ENCODE peak calls at places on chromosomes 12 and 14, in five cellular contexts. T, Y, V, H and W are unnamed samples.

GRCh38 chr12:125228519-125229260 is 163.5 kb downstream of the AACS start:
- DNase-seq in T (no peak), Y (peak), V (no peak), H (no peak), W (no peak)

GRCh38 chr12:89951050-89951693 is 242.5 kb upstream of the ATP2B1 start:
- DNase-seq in T (no peak), Y (no peak), V (no peak), H (no peak), W (no peak)

GRCh38 chr14:103103461-103104388 is 9.2 kb downstream of the EXOC3L4 start:
- DNase-seq in T (no peak), Y (no peak), V (no peak), H (no peak), W (peak)

GRCh38 chr12:132591107-132591935 is 19.1 kb downstream of the LRCOL1 start:
- DNase-seq in T (no peak), Y (no peak), V (no peak), H (no peak), W (no peak)

GRCh38 chr14:95314609-95315008 is 5.1 kb downstream of the CLMN start:
- DNase-seq in T (no peak), Y (no peak), V (no peak), H (no peak), W (no peak)

GRCh38 chr12:111759991-111760390 is 6.7 kb upstream of the ALDH2 start:
- DNase-seq in T (no peak), Y (no peak), V (no peak), H (no peak), W (no peak)

GRCh38 chr12:6965026-6965661 is 5.3 kb downstream of the PHB2 start:
- DNase-seq in T (peak), Y (peak), V (peak), H (peak), W (peak)

GRCh38 chr14:71675902-71676291 is 256.3 kb upstream of the RGS6 start:
- DNase-seq in T (no peak), Y (no peak), V (no peak), H (no peak), W (no peak)

GRCh38 chr12:68789144-68789878 is 18.7 kb upstream of the MDM2 start:
- DNase-seq in T (no peak), Y (no peak), V (no peak), H (no peak), W (no peak)

GRCh38 chr14:51828017-51828797 is 32.2 kb upstream of the GNG2 start:
- DNase-seq in T (peak), Y (no peak), V (no peak), H (peak), W (peak)

GRCh38 chr12:64673490-64674169 is 63.3 kb downstream of the RASSF3 start:
- DNase-seq in T (no peak), Y (peak), V (no peak), H (no peak), W (peak)

GRCh38 chr12:90043264-90043663 is 334.6 kb upstream of the ATP2B1 start:
- DNase-seq in T (no peak), Y (no peak), V (no peak), H (no peak), W (no peak)

GRCh38 chr12:123939716-123940626 is 32.7 kb downstream of the CCDC92 start:
- DNase-seq in T (no peak), Y (no peak), V (no peak), H (no peak), W (no peak)

GRCh38 chr12:27523642-27524488 is at the start of gene PPFIBP1:
- DNase-seq in T (peak), Y (peak), V (peak), H (peak), W (peak)

GRCh38 chr12:81468206-81468605 is 290.9 kb downstream of the PPFIA2 start:
- DNase-seq in T (no peak), Y (no peak), V (no peak), H (no peak), W (peak)

GRCh38 chr12:53118771-53119300 is 15.6 kb downstream of the SOAT2 start:
- DNase-seq in T (no peak), Y (no peak), V (no peak), H (no peak), W (no peak)

GRCh38 chr14:70064111-70064885 is 124.5 kb downstream of the SLC8A3 start:
- DNase-seq in T (no peak), Y (no peak), V (no peak), H (no peak), W (peak)

GRCh38 chr14:32507029-32507984 is 178.2 kb downstream of the AKAP6 start:
- DNase-seq in T (peak), Y (no peak), V (no peak), H (no peak), W (no peak)

GRCh38 chr12:57740656-57741412 is 2.3 kb upstream of the AGAP2 start:
- DNase-seq in T (no peak), Y (no peak), V (peak), H (no peak), W (no peak)

GRCh38 chr12:57743769-57744168 is 1.1 kb upstream of the TSPAN31 start:
- DNase-seq in T (no peak), Y (no peak), V (no peak), H (no peak), W (no peak)

GRCh38 chr12:57739914-57740538 is 1.5 kb upstream of the AGAP2 start:
- DNase-seq in T (no peak), Y (no peak), V (no peak), H (no peak), W (no peak)

GRCh38 chr12:57739387-57739786 is 845 bp upstream of the AGAP2 start:
- DNase-seq in T (no peak), Y (no peak), V (no peak), H (no peak), W (no peak)

GRCh38 chr12:57741413-57741789 is 2.9 kb upstream of the AGAP2 start:
- DNase-seq in T (no peak), Y (no peak), V (no peak), H (no peak), W (no peak)
- H3K27ac ChIP-seq in T (peak), Y (no peak), V (peak), H (no peak), W (no peak)

GRCh38 chr14:50397461-50398196 is 948 bp upstream of the CDKL1 start:
- DNase-seq in T (no peak), Y (no peak), V (no peak), H (peak), W (no peak)

GRCh38 chr14:50394713-50395112 is 2.0 kb downstream of the CDKL1 start:
- DNase-seq in T (no peak), Y (no peak), V (no peak), H (no peak), W (no peak)

GRCh38 chr14:50396636-50397460 is at the start of gene CDKL1:
- DNase-seq in T (no peak), Y (peak), V (no peak), H (peak), W (peak)

GRCh38 chr14:50399251-50400032 is 2.8 kb upstream of the CDKL1 start:
- DNase-seq in T (peak), Y (no peak), V (no peak), H (no peak), W (no peak)

GRCh38 chr14:50395448-50395847 is 1.2 kb downstream of the CDKL1 start:
- DNase-seq in T (no peak), Y (no peak), V (no peak), H (peak), W (no peak)
- H3K27ac ChIP-seq in T (no peak), Y (no peak), V (no peak), H (no peak), W (no peak)

GRCh38 chr12:127399451-127399850 is 867.5 kb upstream of the TMEM132C start:
- DNase-seq in T (no peak), Y (no peak), V (no peak), H (no peak), W (no peak)

GRCh38 chr12:127398026-127398715 is 868.8 kb upstream of the TMEM132C start:
- DNase-seq in T (no peak), Y (no peak), V (no peak), H (no peak), W (no peak)

GRCh38 chr12:127400231-127400630 is 866.7 kb upstream of the TMEM132C start:
- DNase-seq in T (no peak), Y (no peak), V (no peak), H (no peak), W (no peak)

GRCh38 chr12:127401005-127401404 is 866.0 kb upstream of the TMEM132C start:
- DNase-seq in T (no peak), Y (no peak), V (no peak), H (no peak), W (no peak)

GRCh38 chr12:127401536-127401935 is 865.4 kb upstream of the TMEM132C start:
- DNase-seq in T (no peak), Y (no peak), V (no peak), H (no peak), W (no peak)
- H3K27ac ChIP-seq in T (no peak), Y (no peak), V (no peak), H (no peak), W (no peak)

DNA sequence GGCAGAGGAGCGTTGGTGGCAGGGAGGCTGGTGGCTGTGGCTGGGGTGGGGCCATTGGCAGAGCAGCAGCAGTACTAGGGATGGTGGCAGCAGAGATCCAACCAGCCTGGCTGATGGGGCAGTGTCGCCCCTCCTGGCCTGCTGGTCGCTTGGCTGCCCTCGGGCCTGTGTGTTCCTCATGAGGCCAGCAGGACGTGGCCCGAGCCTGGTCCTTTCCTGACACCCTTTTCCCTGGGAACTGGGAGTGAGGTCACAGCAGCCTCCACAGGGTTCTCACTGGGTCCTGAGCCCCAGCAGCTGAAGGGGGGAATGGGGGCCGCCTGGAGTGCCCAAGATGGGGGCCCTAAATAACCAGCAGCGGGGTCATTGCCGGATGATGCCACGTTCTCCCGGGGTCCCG is 46.1 kb downstream of the KIF26A start:
- DNase-seq in T (no peak), Y (no peak), V (no peak), H (no peak), W (no peak)
- H3K27ac ChIP-seq in T (no peak), Y (no peak), V (no peak), H (no peak), W (no peak)